ENCODE peak calls at places on chromosomes 2 and 18, in ten cellular contexts. L is choroid plexus epithelial cell; Y is Caki2; A is esophagus squamous epithelium; E is heart right ventricle; P is NCI-H1436; J is WTC11; X is stimulated activated CD8-positive, alpha-beta memory T cell treated with anti-CD3 and anti-CD28 coated beads, Interleukin-15, amount 100 ng/mL, for 1 hour; T is T-helper 1 cell; V is activated T-cell treated with anti-CD3 and anti-CD28 coated beads for 1 hour. K is an unnamed sample.

GRCh38 chr18:42959528-42959927 is 156.0 kb downstream of the RIT2 start:
- DNase-seq in L (no peak), Y (no peak), A (no peak), E (no peak), P (no peak), J (no peak), X (no peak), T (no peak), V (no peak), K (no peak)

GRCh38 chr2:104872034-104872865 is 18.3 kb downstream of the POU3F3 start:
- DNase-seq in L (no peak), Y (peak; percentile 46), A (no peak), E (no peak), P (no peak), J (peak; percentile 78), X (no peak), T (no peak), V (no peak), K (no peak)

GRCh38 chr2:181682026-181682789 is 1.9 kb upstream of the NEUROD1 start:
- DNase-seq in L (no peak), Y (no peak), A (no peak), E (no peak), P (no peak), J (no peak), X (no peak), T (no peak), V (no peak), K (no peak)

GRCh38 chr2:43519711-43520221 is 76.1 kb downstream of the THADA start:
- DNase-seq in L (peak; percentile 95), Y (peak; percentile 82), A (no peak), E (no peak), P (no peak), J (no peak), X (no peak), T (no peak), V (no peak), K (no peak)

GRCh38 chr2:181471783-181472182 is 14.6 kb downstream of the ITGA4 start:
- DNase-seq in L (no peak), Y (peak; percentile 16), A (no peak), E (no peak), P (no peak), J (no peak), X (no peak), T (no peak), V (no peak), K (no peak)

GRCh38 chr2:157540102-157540501 is 88.6 kb downstream of the ACVR1C start:
- DNase-seq in L (no peak), Y (no peak), A (no peak), E (no peak), P (no peak), J (no peak), X (no peak), T (no peak), V (no peak), K (no peak)

GRCh38 chr2:235358981-235359471 is 134.8 kb upstream of the AGAP1 start:
- DNase-seq in L (no peak), Y (no peak), A (no peak), E (no peak), P (no peak), J (no peak), X (no peak), T (no peak), V (no peak), K (no peak)

GRCh38 chr18:37617623-37618022 is 52.0 kb upstream of the CELF4 start:
- DNase-seq in L (no peak), Y (no peak), A (no peak), E (no peak), P (no peak), J (no peak), X (no peak), T (no peak), V (no peak), K (no peak)

GRCh38 chr2:162258686-162259085 is 15.4 kb upstream of the FAP start:
- DNase-seq in L (peak; percentile 52), Y (no peak), A (no peak), E (no peak), P (no peak), J (no peak), X (no peak), T (no peak), V (no peak), K (no peak)

GRCh38 chr18:65721634-65722033 is 29.2 kb upstream of the CDH7 start:
- DNase-seq in L (peak; percentile 15), Y (no peak), A (no peak), E (no peak), P (no peak), J (no peak), X (no peak), T (no peak), V (no peak), K (no peak)

GRCh38 chr2:28344756-28345291 is 47.8 kb upstream of the FOSL2 start:
- DNase-seq in L (no peak), Y (no peak), A (no peak), E (no peak), P (no peak), J (no peak), X (no peak), T (no peak), V (no peak), K (no peak)

GRCh38 chr2:219045937-219046550 is 4.7 kb upstream of the CFAP65 start:
- DNase-seq in L (peak; percentile 56), Y (peak; percentile 57), A (no peak), E (no peak), P (no peak), J (peak; percentile 78), X (no peak), T (no peak), V (no peak), K (no peak)

GRCh38 chr2:233953106-233953801 is 36.1 kb downstream of the TRPM8 start:
- DNase-seq in L (no peak), Y (no peak), A (no peak), E (no peak), P (peak; percentile 80), J (no peak), X (no peak), T (no peak), V (no peak), K (no peak)

GRCh38 chr2:120230515-120231471 is 7.6 kb upstream of the TMEM185B start:
- DNase-seq in L (no peak), Y (no peak), A (no peak), E (no peak), P (no peak), J (no peak), X (no peak), T (no peak), V (no peak), K (no peak)

GRCh38 chr2:175468699-175469098 is 287.2 kb upstream of the ATP5MC3 start:
- DNase-seq in L (no peak), Y (no peak), A (no peak), E (no peak), P (no peak), J (no peak), X (no peak), T (no peak), V (no peak), K (no peak)

GRCh38 chr2:174485763-174486613 is 841 bp downstream of the GPR155 start:
- DNase-seq in L (peak; percentile 57), Y (no peak), A (peak; percentile 31), E (peak; percentile 24), P (peak; percentile 71), J (peak; percentile 30), X (peak; percentile 13), T (no peak), V (no peak), K (no peak)

GRCh38 chr2:134371041-134371440 is 117.2 kb downstream of the MGAT5 start:
- DNase-seq in L (no peak), Y (no peak), A (no peak), E (no peak), P (no peak), J (no peak), X (no peak), T (no peak), V (no peak), K (no peak)

GRCh38 chr2:113219889-113220641 is 46.3 kb downstream of the PSD4 start:
- DNase-seq in L (peak; percentile 58), Y (peak; percentile 82), A (no peak), E (peak; percentile 51), P (no peak), J (no peak), X (no peak), T (no peak), V (no peak), K (no peak)

GRCh38 chr2:28681216-28681981 is 70.2 kb upstream of the PPP1CB start:
- DNase-seq in L (peak; percentile 84), Y (peak; percentile 45), A (no peak), E (no peak), P (no peak), J (no peak), X (peak; percentile 29), T (peak; percentile 44), V (peak; percentile 28), K (peak; percentile 65)

GRCh38 chr2:115165529-115166109 is 723.2 kb downstream of the DPP10 start:
- DNase-seq in L (peak; percentile 45), Y (peak; percentile 21), A (no peak), E (no peak), P (peak; percentile 35), J (no peak), X (no peak), T (no peak), V (no peak), K (no peak)

GRCh38 chr18:12408247-12408869 is 629 bp downstream of the PRELID3A start:
- DNase-seq in L (peak; percentile 31), Y (peak; percentile 30), A (no peak), E (no peak), P (no peak), J (no peak), X (no peak), T (no peak), V (no peak), K (peak; percentile 35)

GRCh38 chr2:191556463-191556862 is 121.5 kb upstream of the NABP1 start:
- DNase-seq in L (no peak), Y (no peak), A (no peak), E (no peak), P (no peak), J (no peak), X (no peak), T (no peak), V (no peak), K (no peak)

GRCh38 chr2:169173876-169174275 is 104.5 kb downstream of the DHRS9 start:
- DNase-seq in L (no peak), Y (no peak), A (no peak), E (no peak), P (no peak), J (no peak), X (no peak), T (no peak), V (no peak), K (no peak)

GRCh38 chr2:166665991-166666940 is 172.2 kb upstream of the SCN7A start:
- DNase-seq in L (peak; percentile 68), Y (no peak), A (no peak), E (no peak), P (no peak), J (no peak), X (no peak), T (no peak), V (no peak), K (no peak)

GRCh38 chr2:239292956-239293355 is 107.9 kb downstream of the HDAC4 start:
- DNase-seq in L (no peak), Y (no peak), A (no peak), E (no peak), P (no peak), J (peak; percentile 4), X (no peak), T (no peak), V (no peak), K (no peak)

GRCh38 chr18:63143246-63143847 is 176.2 kb downstream of the BCL2 start:
- DNase-seq in L (no peak), Y (no peak), A (no peak), E (no peak), P (no peak), J (no peak), X (no peak), T (no peak), V (no peak), K (no peak)

GRCh38 chr2:177281400-177282021 is 17.0 kb upstream of the NFE2L2 start:
- DNase-seq in L (no peak), Y (peak; percentile 90), A (no peak), E (no peak), P (no peak), J (no peak), X (no peak), T (no peak), V (no peak), K (no peak)

GRCh38 chr18:12076424-12077140 is 17.1 kb upstream of the ANKRD62 start:
- DNase-seq in L (peak; percentile 56), Y (peak; percentile 8), A (no peak), E (peak; percentile 32), P (peak; percentile 5), J (peak; percentile 54), X (no peak), T (no peak), V (no peak), K (no peak)

K was measured in GM12892.